ENCODE peak calls at places on chromosomes 16 and 17, in five cellular contexts. Y, N, O, Z and H are unnamed samples.

GRCh38 chr16:19835989-19836421 is 48.6 kb downstream of the GPRC5B start:
- DNase-seq in Y (no peak), N (no peak), O (peak), Z (no peak), H (no peak)

GRCh38 chr17:9928601-9929341 is 23.7 kb upstream of the RCVRN start:
- DNase-seq in Y (no peak), N (no peak), O (peak), Z (peak), H (peak)

GRCh38 chr17:4584125-4584834 is at the start of gene SMTNL2:
- DNase-seq in Y (peak), N (peak), O (no peak), Z (no peak), H (no peak)

GRCh38 chr17:77882481-77883212 is 75.9 kb upstream of the TNRC6C start:
- DNase-seq in Y (no peak), N (no peak), O (peak), Z (peak), H (no peak)

GRCh38 chr17:35747540-35748017 is 5.5 kb downstream of the GAS2L2 start:
- DNase-seq in Y (peak), N (peak), O (peak), Z (peak), H (peak)

GRCh38 chr16:79154081-79154480 is 446.5 kb downstream of the MAF start:
- DNase-seq in Y (no peak), N (no peak), O (no peak), Z (no peak), H (no peak)

GRCh38 chr17:48729335-48730239 is 1.0 kb upstream of the HOXB13 start:
- DNase-seq in Y (no peak), N (no peak), O (no peak), Z (no peak), H (no peak)

GRCh38 chr17:66947311-66947710 is 17.2 kb upstream of the CACNG4 start:
- DNase-seq in Y (no peak), N (no peak), O (no peak), Z (no peak), H (no peak)

GRCh38 chr17:8649157-8650118 is 18.9 kb upstream of the MYH10 start:
- DNase-seq in Y (no peak), N (no peak), O (peak), Z (no peak), H (peak)

DNA sequence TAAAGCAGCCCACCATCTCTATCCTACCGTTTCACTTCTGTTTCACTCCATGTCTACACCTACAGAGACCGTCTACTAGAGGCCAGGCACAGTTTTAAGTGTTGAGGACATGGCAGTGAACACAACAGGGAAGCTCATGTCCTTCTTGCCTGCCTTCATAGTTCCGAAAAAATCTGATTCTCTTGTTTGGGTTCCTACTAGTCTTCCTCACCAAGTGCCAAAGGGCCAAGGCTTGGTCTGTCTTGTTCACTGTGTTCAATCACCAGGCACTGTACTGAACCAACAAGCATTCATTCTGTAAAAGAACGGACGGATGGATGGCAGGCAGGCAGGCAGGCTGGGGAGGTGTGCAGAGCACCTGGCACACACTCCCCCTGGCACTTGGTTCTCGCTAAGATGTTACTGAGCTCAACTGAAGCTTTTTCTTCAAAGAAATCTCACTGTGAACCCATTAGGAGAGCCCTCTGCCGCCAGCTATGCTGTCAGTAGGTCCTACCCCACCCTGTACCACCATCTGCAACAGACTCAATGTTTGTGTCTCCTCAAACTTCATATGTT is 2.5 kb downstream of the DEXI start:
- DNase-seq in Y (no peak), N (no peak), O (no peak), Z (no peak), H (no peak)
- H3K4me3 ChIP-seq in Y (peak), N (no peak), O (peak), Z (peak), H (peak)

GRCh38 chr17:80984749-80985148 is 6.9 kb upstream of the CHMP6 start:
- DNase-seq in Y (no peak), N (no peak), O (peak), Z (no peak), H (peak)
- TF ChIP-seq CTCF in Y (no peak), N (no peak), O (peak), Z (no peak), H (peak)

GRCh38 chr17:6465206-6466003 is 21.1 kb downstream of the PIMREG start:
- DNase-seq in Y (no peak), N (no peak), O (no peak), Z (no peak), H (no peak)

GRCh38 chr17:6467567-6467966 is 23.3 kb downstream of the PIMREG start:
- DNase-seq in Y (no peak), N (no peak), O (no peak), Z (no peak), H (no peak)

GRCh38 chr17:6470146-6470718 is 26.0 kb downstream of the PIMREG start:
- DNase-seq in Y (no peak), N (no peak), O (no peak), Z (no peak), H (no peak)

GRCh38 chr17:6470751-6471521 is 26.7 kb downstream of the PIMREG start:
- DNase-seq in Y (peak), N (no peak), O (no peak), Z (no peak), H (no peak)

DNA sequence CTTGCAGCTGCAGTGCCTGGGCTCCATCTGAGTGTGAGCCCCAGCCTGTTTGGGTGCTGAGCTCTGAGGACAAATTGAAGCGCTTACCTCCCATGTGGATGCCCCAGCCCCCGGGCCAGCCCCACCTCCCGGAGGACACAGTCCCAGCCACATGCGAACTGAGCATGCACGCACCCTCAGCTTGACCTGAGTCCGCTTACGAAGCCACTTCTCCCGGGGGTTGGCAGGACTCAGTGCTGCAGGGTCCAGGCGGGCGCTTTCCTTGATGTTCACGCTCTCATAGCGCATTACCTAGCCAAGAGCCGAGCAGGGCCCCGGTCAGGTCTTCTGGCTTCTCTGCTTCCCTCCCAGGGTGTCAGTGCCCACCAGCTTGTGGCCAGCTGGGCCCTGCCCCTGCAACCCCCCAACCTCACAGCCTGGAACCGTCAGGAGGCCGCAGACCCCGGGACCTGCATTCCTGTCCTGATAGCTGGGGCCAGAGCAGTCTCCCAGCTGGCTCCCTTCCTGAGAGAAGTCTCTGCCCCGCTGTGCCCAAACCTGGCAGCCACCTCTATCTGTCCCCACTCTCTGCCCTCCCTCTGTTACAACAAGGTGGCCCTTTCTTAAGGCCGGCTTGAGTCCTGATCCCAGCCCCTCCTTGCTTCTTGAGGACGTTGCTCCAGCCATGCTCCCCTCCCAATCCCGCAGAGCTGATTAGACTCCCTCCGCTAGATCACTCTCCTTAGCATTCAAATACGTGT is 24.0 kb downstream of the PIMREG start:
- DNase-seq in Y (no peak), N (no peak), O (no peak), Z (no peak), H (no peak)
- H3K4me3 ChIP-seq in Y (no peak), N (no peak), O (no peak), Z (no peak), H (no peak)

GRCh38 chr16:67244387-67245188 is 2.7 kb downstream of the FHOD1 start:
- DNase-seq in Y (no peak), N (no peak), O (peak), Z (peak), H (peak)
- TF ChIP-seq CTCF in Y (no peak), N (no peak), O (no peak), Z (no peak), H (no peak)

DNA sequence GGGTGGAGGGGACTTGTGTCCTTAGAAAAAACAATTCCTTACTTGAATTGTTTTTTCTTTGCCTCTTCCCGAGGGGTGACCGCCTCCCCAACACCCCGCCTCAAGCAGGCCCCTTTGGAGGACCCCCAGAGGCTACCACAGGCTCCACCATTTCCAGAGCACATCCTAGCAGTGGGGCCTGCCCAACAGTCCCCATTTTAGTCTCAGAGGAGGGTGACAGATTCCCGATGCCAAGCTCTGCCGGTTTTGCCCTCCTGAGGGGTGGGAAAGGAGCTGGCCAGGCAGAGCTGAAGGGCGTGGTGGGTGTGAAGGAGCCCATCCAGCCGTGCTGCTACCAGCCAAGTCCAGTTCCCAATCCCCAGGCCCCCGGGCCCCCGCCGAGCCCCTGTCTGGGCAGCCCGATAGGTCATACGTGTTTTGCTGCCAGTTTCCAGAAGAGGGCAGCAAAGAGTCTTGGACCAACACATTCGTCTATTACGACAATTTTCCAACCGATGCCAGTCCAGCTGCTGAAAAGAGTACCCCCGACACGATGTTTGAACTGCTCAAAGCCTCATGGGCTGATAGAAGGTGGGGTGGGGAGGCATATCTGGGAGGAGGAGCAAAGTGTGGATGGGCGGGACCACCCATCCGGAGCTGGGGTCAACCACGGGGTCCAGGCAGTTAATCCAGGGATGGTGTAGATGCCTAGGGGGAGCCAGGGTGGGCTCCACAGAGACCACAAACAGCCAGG is 18.8 kb upstream of the GAA start:
- DNase-seq in Y (peak), N (peak), O (peak), Z (peak), H (peak)
- H3K4me3 ChIP-seq in Y (no peak), N (no peak), O (no peak), Z (no peak), H (no peak)